ENCODE peak calls at places on chromosomes 5 and 9, in five cellular contexts. L is MM.1S, F is GM23248, D is HCT116, S is PC-3. M is an unnamed sample.
A peak's percentile ranks its signal among the peaks of the same experiment; 100 is the strongest.

GRCh38 chr5:126383755-126384154 is 39.5 kb upstream of the GRAMD2B start:
- DNase-seq in F (peak; percentile 61), L (no peak), S (peak; percentile 20), D (no peak), M (no peak)

GRCh38 chr5:41747291-41747690 is 122.9 kb downstream of the OXCT1 start:
- DNase-seq in S (peak; percentile 41), L (no peak), D (no peak), F (peak; percentile 35), M (no peak)

GRCh38 chr9:128321879-128322341 is 337 bp downstream of the TRUB2 start:
- DNase-seq in D (no peak), S (no peak), L (no peak), F (no peak), M (no peak)

GRCh38 chr9:70263421-70263820 is 4.6 kb downstream of the SMC5 start:
- DNase-seq in L (no peak), S (peak; percentile 43), D (no peak), F (peak; percentile 72), M (no peak)

GRCh38 chr9:6873862-6874261 is 116.1 kb downstream of the KDM4C start:
- DNase-seq in S (no peak), D (no peak), L (no peak), F (peak; percentile 38), M (no peak)

GRCh38 chr5:140175367-140176027 is 509 bp downstream of the CYSTM1 start:
- DNase-seq in L (peak; percentile 45), D (no peak), S (peak; percentile 56), F (peak; percentile 90), M (peak; percentile 87)

GRCh38 chr9:133453651-133454050 is 6.1 kb upstream of the CACFD1 start:
- DNase-seq in L (no peak), D (no peak), F (no peak), S (no peak), M (no peak)

GRCh38 chr9:122382901-122383850 is 12.4 kb downstream of the PTGS1 start:
- DNase-seq in S (no peak), F (peak; percentile 80), L (no peak), D (no peak), M (no peak)

GRCh38 chr9:105157178-105157583 is 87.3 kb upstream of the SLC44A1 start:
- DNase-seq in L (peak; percentile 76), F (peak; percentile 84), S (peak; percentile 67), D (peak; percentile 24), M (peak; percentile 66)

GRCh38 chr5:165134146-165134545 is 1628.7 kb downstream of the MAT2B start:
- DNase-seq in F (no peak), L (no peak), S (no peak), D (no peak), M (no peak)

GRCh38 chr5:121138495-121138907 is 674.4 kb downstream of the PRR16 start:
- DNase-seq in L (no peak), F (no peak), D (no peak), S (peak; percentile 60), M (no peak)

GRCh38 chr9:116288658-116289057 is 135.1 kb downstream of the PAPPA start:
- DNase-seq in F (peak; percentile 99), D (no peak), L (no peak), S (peak; percentile 87), M (no peak)

GRCh38 chr9:107491081-107492053 is 1.8 kb upstream of the KLF4 start:
- DNase-seq in F (peak; percentile 53), D (no peak), L (no peak), S (no peak), M (peak; percentile 44)

GRCh38 chr5:173012882-173013281 is 29.3 kb downstream of the ATP6V0E1 start:
- DNase-seq in S (no peak), F (no peak), D (no peak), L (no peak), M (no peak)

GRCh38 chr5:111142932-111143331 is 50.8 kb downstream of the WDR36 start:
- DNase-seq in S (peak; percentile 32), L (no peak), D (no peak), F (no peak), M (no peak)

GRCh38 chr9:108606408-108606807 is 249.4 kb downstream of the ACTL7B start:
- DNase-seq in D (no peak), F (peak; percentile 66), S (no peak), L (no peak), M (no peak)

GRCh38 chr5:95686661-95687060 is 3.9 kb upstream of the SPATA9 start:
- DNase-seq in L (no peak), D (no peak), F (peak; percentile 9), S (peak; percentile 26), M (peak; percentile 25)

GRCh38 chr9:90841615-90842014 is 40.0 kb downstream of the SYK start:
- DNase-seq in L (no peak), D (no peak), S (no peak), F (no peak), M (no peak)

GRCh38 chr9:112751059-112751795 is 667 bp downstream of the SNX30 start:
- DNase-seq in F (peak; percentile 77), D (no peak), L (peak; percentile 87), S (peak; percentile 68), M (peak; percentile 83)

GRCh38 chr9:87069690-87070089 is 122.4 kb upstream of the GAS1 start:
- DNase-seq in D (no peak), L (no peak), S (no peak), F (peak; percentile 81), M (no peak)

GRCh38 chr5:145557345-145557744 is 277.8 kb downstream of the PRELID2 start:
- DNase-seq in L (no peak), F (no peak), S (no peak), D (no peak), M (no peak)
- TF ChIP-seq EZH2 in L (no peak), F (no peak), S (no peak), D (no peak), M (no peak)

DNA sequence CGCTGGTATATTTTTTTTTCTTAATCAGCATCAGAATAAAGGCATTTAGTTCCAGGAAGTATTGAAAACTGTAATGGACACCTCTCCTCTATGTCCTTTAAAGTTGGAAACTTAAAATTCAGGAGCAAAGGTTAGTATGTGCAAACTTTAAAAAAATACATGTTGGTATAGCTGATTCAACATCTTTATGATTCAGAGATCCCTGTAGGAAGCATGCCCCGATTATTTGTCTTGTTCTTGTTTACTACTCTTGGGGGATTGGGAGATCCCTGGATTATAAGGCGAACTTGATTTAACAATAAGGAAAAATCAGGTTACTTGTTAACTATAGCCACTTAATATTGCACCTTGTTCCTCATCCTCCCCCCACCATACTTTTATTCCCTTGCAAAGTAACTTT is 1.7 kb downstream of the F2RL1 start:
- DNase-seq in F (no peak), L (no peak), S (peak; percentile 64), D (no peak), M (no peak)
- H3K9ac ChIP-seq in F (no peak overlapping the region), L (no peak overlapping the region), S (peak overlapping the region; percentile 100), D (peak overlapping the region; percentile 98), M (no peak overlapping the region)

DNA sequence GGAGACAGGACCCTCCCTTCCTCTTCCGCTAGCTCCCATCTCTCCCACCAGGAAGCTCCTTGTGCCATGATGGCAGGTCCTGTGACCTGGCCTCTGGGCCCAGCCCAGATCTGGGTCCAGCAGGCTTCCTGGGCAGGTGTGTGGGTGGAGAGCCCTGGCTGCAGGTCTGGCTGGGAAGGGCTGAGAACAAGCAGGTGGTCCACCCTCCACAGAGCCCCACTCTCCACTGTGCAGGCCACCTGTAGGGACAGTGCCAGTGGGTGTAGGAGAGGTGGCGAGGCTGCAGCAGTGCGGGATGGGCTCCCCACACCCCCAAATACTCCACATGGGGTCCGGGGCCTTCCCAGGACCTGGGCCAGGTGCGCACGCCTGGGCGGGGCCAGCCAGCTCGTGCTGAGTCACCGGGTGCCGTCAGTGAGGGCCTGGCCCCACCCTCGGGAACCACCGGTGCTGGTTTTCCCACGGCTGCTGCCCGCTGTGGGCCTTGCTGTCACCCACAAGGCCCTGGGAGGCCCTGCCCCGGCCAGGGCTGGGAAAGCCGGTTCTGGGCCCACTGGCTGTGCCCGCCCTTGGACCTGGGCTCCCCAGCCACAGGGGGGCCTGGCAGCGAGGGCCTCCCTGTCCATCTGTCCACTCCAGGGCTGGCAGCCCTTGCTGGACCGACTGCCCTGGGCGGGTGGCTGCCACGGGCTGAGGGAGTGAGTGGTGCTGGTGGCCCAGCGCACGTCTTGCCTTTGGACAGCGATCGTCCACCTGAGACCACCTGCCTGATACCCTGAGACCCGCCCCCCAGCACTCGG is 9.3 kb upstream of the NRARP start:
- DNase-seq in F (peak; percentile 53), L (no peak), D (peak; percentile 62), S (peak; percentile 84), M (peak; percentile 1)
- TF ChIP-seq EZH2phosphoT487 in F (no peak), L (no peak), D (no peak), S (no peak), M (no peak)

GRCh38 chr5:160363122-160363521 is 7.3 kb downstream of the C1QTNF2 start:
- DNase-seq in D (no peak), S (no peak), F (peak; percentile 13), L (no peak), M (no peak)
- TF ChIP-seq EZH2 in D (no peak), S (no peak), F (no peak), L (no peak), M (no peak)

GRCh38 chr5:177608243-177609075 is 8.5 kb downstream of the B4GALT7 start:
- DNase-seq in S (no peak), D (no peak), F (no peak), L (no peak), M (no peak)
- H3K9ac ChIP-seq in S (no peak overlapping the region), D (no peak overlapping the region), F (no peak overlapping the region), L (no peak overlapping the region), M (no peak overlapping the region)

GRCh38 chr5:133818031-133818431 is 150.4 kb downstream of the C5orf15 start:
- DNase-seq in S (peak; percentile 58), F (peak; percentile 42), L (peak; percentile 1), D (no peak), M (peak; percentile 27)
- TF ChIP-seq EZH2phosphoT487 in S (no peak), F (no peak), L (no peak), D (no peak), M (no peak)

GRCh38 chr5:142515036-142515435 is 170.9 kb downstream of the FGF1 start:
- DNase-seq in D (no peak), L (no peak), S (no peak), F (peak; percentile 24), M (no peak)

GRCh38 chr5:142512680-142513042 is 173.2 kb downstream of the FGF1 start:
- DNase-seq in F (peak; percentile 12), S (peak; percentile 69), L (no peak), D (peak; percentile 21), M (no peak)

GRCh38 chr5:142514196-142514595 is 171.7 kb downstream of the FGF1 start:
- DNase-seq in F (no peak), L (no peak), D (no peak), S (no peak), M (no peak)

GRCh38 chr5:142517840-142518239 is 168.1 kb downstream of the FGF1 start:
- DNase-seq in D (no peak), S (no peak), L (no peak), F (no peak), M (no peak)

GRCh38 chr5:142516732-142517131 is 169.2 kb downstream of the FGF1 start:
- DNase-seq in L (no peak), D (no peak), S (no peak), F (no peak), M (no peak)
- TF ChIP-seq EZH2 in L (no peak), D (no peak), S (no peak), F (no peak), M (no peak)

DNA sequence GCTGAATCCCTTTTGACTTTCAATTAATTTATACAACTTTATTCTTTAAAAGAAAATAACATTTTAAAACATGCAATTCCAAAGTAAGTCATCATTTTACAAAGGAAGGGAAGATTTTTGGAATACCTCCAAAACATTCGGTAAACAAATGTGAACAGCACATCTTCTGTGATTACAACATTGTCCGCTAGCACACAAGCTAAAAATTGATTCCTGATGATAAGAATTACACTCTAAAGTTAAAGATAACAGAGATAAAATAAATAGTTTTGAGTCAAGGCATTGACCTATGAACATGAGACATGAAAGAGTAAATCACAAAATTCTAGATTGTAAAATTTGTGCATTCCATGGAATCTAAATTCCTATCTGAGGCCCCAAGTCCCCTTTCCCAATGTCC is 56.3 kb upstream of the TRAF1 start:
- DNase-seq in L (no peak), S (peak; percentile 11), D (no peak), F (peak; percentile 64), M (no peak)
- H3K9ac ChIP-seq in L (no peak overlapping the region), S (no peak overlapping the region), D (no peak overlapping the region), F (no peak overlapping the region), M (no peak overlapping the region)